ENCODE peak calls at places on chromosomes 2 and 18, in four cellular contexts. One of them, this sample, is unnamed.

GRCh38 chr2:149908731-149909690 is 321.4 kb upstream of the MMADHC start:
- DNase-seq in GM12865: no peak
- DNase-seq in WTC11: no peak
- DNase-seq in left cardiac atrium: no peak
- DNase-seq in this sample: no peak

GRCh38 chr2:149596471-149596870 is 8.9 kb upstream of the MMADHC start:
- DNase-seq in GM12865: no peak
- DNase-seq in WTC11: no peak
- DNase-seq in left cardiac atrium: no peak
- DNase-seq in this sample: no peak

GRCh38 chr2:45724329-45724728 is 72.9 kb downstream of the PRKCE start:
- DNase-seq in GM12865: peak; percentile 64
- DNase-seq in WTC11: no peak
- DNase-seq in left cardiac atrium: no peak
- DNase-seq in this sample: no peak

GRCh38 chr18:79397830-79398761 is 2.4 kb downstream of the NFATC1 start:
- DNase-seq in GM12865: no peak
- DNase-seq in WTC11: no peak
- DNase-seq in left cardiac atrium: no peak
- DNase-seq in this sample: no peak

GRCh38 chr2:109253216-109253615 is 124.2 kb downstream of the SH3RF3 start:
- DNase-seq in GM12865: no peak
- DNase-seq in WTC11: no peak
- DNase-seq in left cardiac atrium: no peak
- DNase-seq in this sample: no peak

GRCh38 chr2:20654414-20654813 is 3.5 kb upstream of the HS1BP3 start:
- DNase-seq in GM12865: no peak
- DNase-seq in WTC11: no peak
- DNase-seq in left cardiac atrium: no peak
- DNase-seq in this sample: no peak

GRCh38 chr2:237081596-237081995 is 4.1 kb upstream of the COPS8 start:
- DNase-seq in GM12865: no peak
- DNase-seq in WTC11: no peak
- DNase-seq in left cardiac atrium: no peak
- DNase-seq in this sample: no peak

GRCh38 chr2:13414907-13415306 is 698.2 kb downstream of the TRIB2 start:
- DNase-seq in GM12865: no peak
- DNase-seq in WTC11: no peak
- DNase-seq in left cardiac atrium: no peak
- DNase-seq in this sample: no peak

GRCh38 chr2:232329716-232330067 is 48.9 kb upstream of the ALPP start:
- DNase-seq in GM12865: no peak
- DNase-seq in WTC11: no peak
- DNase-seq in left cardiac atrium: peak; percentile 8
- DNase-seq in this sample: no peak

GRCh38 chr2:233142355-233142897 is 82.3 kb downstream of the INPP5D start:
- DNase-seq in GM12865: peak; percentile 84
- DNase-seq in WTC11: no peak
- DNase-seq in left cardiac atrium: no peak
- DNase-seq in this sample: no peak

GRCh38 chr2:1455466-1455865 is 42.2 kb downstream of the TPO start:
- DNase-seq in GM12865: no peak
- DNase-seq in WTC11: no peak
- DNase-seq in left cardiac atrium: no peak
- DNase-seq in this sample: no peak

GRCh38 chr2:133817680-133818566 is 249.7 kb upstream of the NCKAP5 start:
- DNase-seq in GM12865: no peak
- DNase-seq in WTC11: no peak
- DNase-seq in left cardiac atrium: no peak
- DNase-seq in this sample: peak; percentile 6

GRCh38 chr2:24898122-24899109 is 21.6 kb downstream of the ADCY3 start:
- DNase-seq in GM12865: no peak
- DNase-seq in WTC11: no peak
- DNase-seq in left cardiac atrium: no peak
- DNase-seq in this sample: no peak

GRCh38 chr2:162919111-162919510 is 80.5 kb upstream of the KCNH7 start:
- DNase-seq in GM12865: no peak
- DNase-seq in WTC11: no peak
- DNase-seq in left cardiac atrium: no peak
- DNase-seq in this sample: no peak

GRCh38 chr2:195531754-195532153 is 125.3 kb upstream of the SLC39A10 start:
- DNase-seq in GM12865: no peak
- DNase-seq in WTC11: no peak
- DNase-seq in left cardiac atrium: no peak
- DNase-seq in this sample: no peak